ENCODE peak calls at places on chromosomes 6 and 20, in four cellular contexts. T is left ventricle myocardium inferior, W is heart right ventricle, X is esophagus squamous epithelium. M is an unnamed sample. For H3K4me1 and H3K27me3, the result is how much of the 10 kb centered on the place peaks cover.

GRCh38 chr6:136424901-136425300 is 125.3 kb downstream of the MAP7 start:
- DNase-seq in T (no peak), W (no peak), X (no peak), M (no peak)

GRCh38 chr6:98769546-98769945 is 64.8 kb upstream of the POU3F2 start:
- DNase-seq in X (no peak), W (no peak), T (no peak), M (peak)

GRCh38 chr6:110643175-110643574 is 166.8 kb upstream of the SLC22A16 start:
- DNase-seq in T (no peak), X (no peak), W (no peak), M (no peak)

GRCh38 chr6:144284753-144285547 is at the start of gene UTRN:
- DNase-seq in T (peak), X (peak), W (peak), M (peak)

GRCh38 chr6:34586327-34587040 is 30.4 kb upstream of the SPDEF start:
- DNase-seq in T (no peak), X (no peak), W (no peak), M (no peak)

GRCh38 chr20:58102252-58102651 is 126.2 kb downstream of the ANKRD60 start:
- DNase-seq in W (no peak), X (no peak), T (no peak), M (no peak)

GRCh38 chr6:21003780-21004541 is 469.7 kb downstream of the CDKAL1 start:
- DNase-seq in X (no peak), T (no peak), W (no peak), M (no peak)

GRCh38 chr6:139240161-139241010 is 51.4 kb downstream of the TXLNB start:
- DNase-seq in W (no peak), T (no peak), X (no peak), M (no peak)

GRCh38 chr6:42692151-42692911 is 30.1 kb downstream of the PRPH2 start:
- DNase-seq in W (no peak), T (no peak), X (no peak), M (no peak)

GRCh38 chr6:106446983-106447382 is 86.5 kb downstream of the CRYBG1 start:
- DNase-seq in W (no peak), X (no peak), T (no peak), M (peak)

GRCh38 chr6:16576391-16577368 is 184.6 kb downstream of the ATXN1 start:
- DNase-seq in X (no peak), T (no peak), W (no peak), M (no peak)

GRCh38 chr6:89360415-89360999 is 8.0 kb upstream of the UBE2J1 start:
- DNase-seq in T (no peak), W (no peak), X (no peak), M (no peak)

GRCh38 chr6:2739335-2739734 is 11.4 kb downstream of the MYLK4 start:
- DNase-seq in X (no peak), T (no peak), W (no peak), M (no peak)

GRCh38 chr6:24925661-24926060 is 10.1 kb downstream of the RIPOR2 start:
- DNase-seq in W (no peak), X (no peak), T (no peak), M (no peak)

GRCh38 chr6:112956696-112957525 is 609.8 kb downstream of the RFPL4B start:
- DNase-seq in X (no peak), W (no peak), T (no peak), M (no peak)

GRCh38 chr6:145731432-145731831 is 3.9 kb downstream of the EPM2A start:
- DNase-seq in T (no peak), W (no peak), X (no peak), M (no peak)

GRCh38 chr6:26045046-26045938 is 41.9 kb upstream of the HFE start:
- DNase-seq in X (peak), W (peak), T (peak), M (no peak)

GRCh38 chr6:138795809-138796469 is at the start of gene ECT2L:
- DNase-seq in X (no peak), W (peak), T (peak), M (peak)

GRCh38 chr6:96923871-96924493 is 546 bp upstream of the KLHL32 start:
- DNase-seq in X (no peak), T (no peak), W (no peak), M (peak)

GRCh38 chr6:41167173-41167963 is 4.5 kb upstream of the TREM2 start:
- DNase-seq in X (no peak), W (no peak), T (no peak), M (peak)

GRCh38 chr6:42547407-42548329 is 16.2 kb upstream of the UBR2 start:
- DNase-seq in W (peak), T (peak), X (no peak), M (peak)

GRCh38 chr6:90446164-90446563 is 140.7 kb downstream of the MAP3K7 start:
- DNase-seq in T (no peak), W (no peak), X (no peak), M (no peak)

GRCh38 chr6:95866732-95867131 is 149.0 kb upstream of the FUT9 start:
- DNase-seq in T (no peak), W (no peak), X (no peak), M (peak)

GRCh38 chr6:92708945-92709344 is 710.4 kb downstream of the EPHA7 start:
- DNase-seq in T (no peak), W (no peak), X (no peak), M (no peak)

GRCh38 chr6:90025418-90026089 is 131.3 kb downstream of the GJA10 start:
- DNase-seq in T (no peak), W (no peak), X (no peak), M (no peak)

GRCh38 chr20:58148891-58149290 is 79.6 kb downstream of the ANKRD60 start:
- DNase-seq in X (no peak), W (no peak), T (no peak), M (peak)

GRCh38 chr20:31803552-31804291 is 15.4 kb upstream of the MYLK2 start:
- DNase-seq in T (no peak), X (no peak), W (no peak), M (no peak)

GRCh38 chr6:43426928-43427405 is 374 bp upstream of the ABCC10 start:
- DNase-seq in X (no peak), T (no peak), W (no peak), M (no peak)

GRCh38 chr20:58225490-58226200 is 2.8 kb downstream of the ANKRD60 start:
- DNase-seq in X (no peak), T (no peak), W (no peak), M (no peak)

GRCh38 chr6:91713911-91714310 is 1127.0 kb upstream of the MAP3K7 start:
- DNase-seq in X (no peak), T (no peak), W (no peak), M (no peak)

GRCh38 chr20:57108742-57109141 is 157.7 kb downstream of the BMP7 start:
- DNase-seq in W (no peak), T (no peak), X (no peak), M (no peak)

GRCh38 chr6:7150381-7151064 is 42.8 kb downstream of the RREB1 start:
- DNase-seq in T (no peak), W (no peak), X (no peak), M (no peak)
- H3K4me1 ChIP-seq in T (half or more), W (half or more), X (under half), M (under half)

GRCh38 chr20:21698494-21699215 is 6.8 kb upstream of the PAX1 start:
- DNase-seq in T (no peak), X (no peak), W (no peak), M (no peak)
- H3K27me3 ChIP-seq in T (half or more), X (half or more), W (half or more), M (under half)

GRCh38 chr6:31558631-31559500 is 11.5 kb downstream of the NFKBIL1 start:
- DNase-seq in W (no peak), T (peak), X (no peak), M (no peak)

GRCh38 chr6:31556312-31556711 is 8.9 kb downstream of the NFKBIL1 start:
- DNase-seq in T (no peak), W (no peak), X (no peak), M (no peak)

GRCh38 chr6:31559606-31559957 is 12.2 kb downstream of the NFKBIL1 start:
- DNase-seq in X (no peak), W (no peak), T (no peak), M (no peak)

GRCh38 chr6:31558318-31558625 is 10.9 kb downstream of the NFKBIL1 start:
- DNase-seq in W (no peak), X (no peak), T (no peak), M (no peak)

GRCh38 chr6:31557443-31558317 is 10.3 kb downstream of the NFKBIL1 start:
- DNase-seq in T (no peak), W (no peak), X (no peak), M (no peak)
- H3K4me1 ChIP-seq in T (under half), W (half or more), X (under half), M (under half)

DNA sequence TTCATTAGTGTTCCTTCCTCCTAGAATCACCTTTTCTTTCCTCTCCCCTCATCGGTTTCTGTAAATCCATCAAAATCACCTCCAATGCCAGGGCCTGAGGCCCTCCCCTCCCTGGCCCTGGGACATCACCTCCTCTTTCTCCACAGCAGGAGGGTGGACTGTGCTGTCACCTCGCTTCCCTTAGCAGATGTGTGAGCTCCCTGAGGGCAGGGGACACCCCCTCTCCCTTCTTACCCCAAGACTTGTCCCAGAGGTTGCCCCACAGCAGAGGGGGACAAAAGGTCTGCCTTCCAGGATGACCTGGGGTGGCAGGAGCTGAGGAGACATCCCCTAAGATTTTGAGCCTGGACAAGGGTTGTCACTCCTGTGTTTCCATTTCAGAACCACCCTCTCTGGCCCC is 5.9 kb downstream of the ULBP1 start:
- DNase-seq in W (no peak), T (no peak), X (no peak), M (no peak)
- H3K27me3 ChIP-seq in W (under half), T (half or more), X (half or more), M (under half)

GRCh38 chr6:14828146-14828705 is 417.6 kb upstream of the JARID2 start:
- DNase-seq in W (no peak), X (no peak), T (no peak), M (no peak)

GRCh38 chr6:14831070-14831469 is 414.8 kb upstream of the JARID2 start:
- DNase-seq in W (no peak), T (no peak), X (no peak), M (no peak)

GRCh38 chr6:14832427-14832826 is 413.4 kb upstream of the JARID2 start:
- DNase-seq in X (no peak), T (no peak), W (no peak), M (no peak)

GRCh38 chr6:14835122-14835521 is 410.7 kb upstream of the JARID2 start:
- DNase-seq in T (no peak), X (no peak), W (no peak), M (no peak)

GRCh38 chr6:14831922-14832321 is 413.9 kb upstream of the JARID2 start:
- DNase-seq in W (no peak), X (no peak), T (no peak), M (no peak)
- H3K4me1 ChIP-seq in W (under half), X (under half), T (under half), M (under half)

DNA sequence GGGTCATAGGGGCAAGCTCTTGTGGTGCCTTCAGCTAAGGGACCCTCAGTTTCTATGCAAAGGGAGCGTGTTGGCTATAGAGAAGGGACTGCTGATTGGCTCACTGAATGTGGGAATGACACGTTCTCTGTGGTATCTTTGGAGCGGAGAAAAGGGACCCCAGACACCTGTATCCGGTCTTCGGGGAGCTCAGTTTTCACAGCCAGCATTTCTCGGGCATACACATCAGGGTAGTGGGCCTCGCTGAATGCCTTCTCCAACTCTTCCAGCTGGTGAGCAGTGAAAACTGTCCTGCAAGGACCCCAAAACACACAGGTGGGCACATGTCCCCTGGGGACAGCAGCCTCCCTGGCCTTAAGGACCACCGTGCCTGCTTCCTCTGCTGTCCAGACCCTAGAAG is 3.3 kb downstream of the VSX1 start:
- DNase-seq in T (no peak), X (no peak), W (no peak), M (no peak)
- H3K27me3 ChIP-seq in T (half or more), X (half or more), W (under half), M (under half)

GRCh38 chr6:5516036-5516435 is 254.7 kb downstream of the FARS2 start:
- DNase-seq in X (no peak), W (no peak), T (no peak), M (no peak)

GRCh38 chr6:5520796-5521195 is 259.5 kb downstream of the FARS2 start:
- DNase-seq in X (no peak), W (no peak), T (no peak), M (no peak)

GRCh38 chr6:5521322-5521721 is 260.0 kb downstream of the FARS2 start:
- DNase-seq in T (no peak), X (no peak), W (no peak), M (no peak)

GRCh38 chr6:5517781-5518180 is 256.5 kb downstream of the FARS2 start:
- DNase-seq in T (no peak), X (no peak), W (no peak), M (no peak)

DNA sequence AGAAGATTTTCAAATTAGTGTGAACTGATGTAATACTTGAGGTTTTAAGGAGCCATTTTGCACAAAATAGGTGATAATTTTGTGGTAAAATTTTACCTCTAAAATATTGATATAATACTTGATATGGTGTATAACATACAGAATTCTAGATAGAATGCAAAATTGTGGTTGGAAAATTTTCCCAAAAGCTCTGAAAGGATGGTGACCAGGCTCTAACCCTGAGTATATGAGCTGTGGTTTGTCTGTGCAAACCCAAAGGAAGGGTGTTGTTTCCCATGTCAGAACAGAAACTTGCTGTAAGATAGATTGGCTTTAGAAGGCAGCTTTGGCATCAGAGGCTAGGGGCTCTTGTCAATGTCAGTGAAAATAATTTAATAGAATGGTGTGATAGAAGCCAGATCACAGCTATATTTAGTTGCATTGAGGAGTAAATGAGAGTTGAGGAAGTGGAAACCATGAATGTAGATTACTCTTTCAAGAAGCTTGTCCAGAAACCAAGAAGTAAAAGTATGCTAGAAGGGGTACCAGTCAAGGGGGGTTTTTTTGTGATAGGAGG is 257.7 kb downstream of the FARS2 start:
- DNase-seq in T (no peak), W (no peak), X (no peak), M (no peak)
- H3K4me1 ChIP-seq in T (under half), W (under half), X (under half), M (under half)

GRCh38 chr20:50410343-50410742 is 99.8 kb upstream of the PTPN1 start:
- DNase-seq in T (no peak), W (no peak), X (no peak), M (no peak)
- H3K27me3 ChIP-seq in T (under half), W (under half), X (under half), M (under half)

GRCh38 chr6:168585441-168585840 is 144.5 kb downstream of the SMOC2 start:
- DNase-seq in W (no peak), T (no peak), X (no peak), M (no peak)

GRCh38 chr6:168583126-168583525 is 142.1 kb downstream of the SMOC2 start:
- DNase-seq in W (no peak), T (no peak), X (no peak), M (no peak)

GRCh38 chr6:168583821-168584220 is 142.8 kb downstream of the SMOC2 start:
- DNase-seq in X (no peak), T (no peak), W (no peak), M (no peak)

GRCh38 chr6:168584251-168584650 is 143.3 kb downstream of the SMOC2 start:
- DNase-seq in T (no peak), W (no peak), X (no peak), M (no peak)

DNA sequence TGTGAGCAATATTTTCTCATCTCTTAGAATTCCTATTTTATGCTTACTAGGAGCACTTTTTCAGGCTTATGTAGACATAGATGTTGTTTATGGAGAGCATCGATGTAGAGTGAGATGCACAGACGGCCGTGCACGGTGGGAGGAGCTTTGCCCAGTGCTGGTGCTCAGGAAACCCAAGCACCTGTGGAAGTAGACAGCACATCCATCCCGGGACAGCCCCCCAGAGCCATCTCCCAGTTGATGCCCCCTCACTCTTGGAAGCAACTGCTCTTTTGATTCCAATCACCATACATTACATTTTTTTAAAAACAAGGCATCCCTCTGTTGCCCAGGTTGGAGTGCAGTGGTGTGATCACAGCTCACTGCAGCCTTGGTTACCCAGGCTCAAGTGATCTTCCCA is 143.7 kb downstream of the SMOC2 start:
- DNase-seq in T (no peak), X (no peak), W (no peak), M (no peak)
- H3K4me1 ChIP-seq in T (under half), X (under half), W (under half), M (under half)

DNA sequence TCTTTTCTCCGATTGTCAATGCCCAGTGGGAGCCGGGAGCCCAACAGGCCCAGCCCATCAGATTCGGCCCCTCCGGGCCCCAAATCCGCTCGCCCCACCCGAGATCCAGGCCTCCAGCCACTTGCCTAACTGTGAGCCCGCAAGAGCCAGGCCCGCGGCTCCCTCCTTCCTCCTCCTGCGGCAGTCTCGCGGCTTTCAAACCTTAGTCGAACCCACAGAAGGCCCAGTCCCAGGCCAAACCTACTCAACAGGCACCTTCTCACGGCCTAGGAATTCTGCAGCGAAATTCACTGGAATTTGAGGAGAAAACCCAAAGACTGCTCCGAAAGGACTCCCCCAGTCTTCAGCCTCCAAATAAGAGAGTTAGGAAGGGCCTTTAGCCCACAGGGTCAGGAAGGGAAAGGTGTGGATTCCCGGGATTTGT is 2.8 kb upstream of the TFAP2A start:
- DNase-seq in X (no peak), T (no peak), W (no peak), M (no peak)
- H3K27me3 ChIP-seq in X (half or more), T (half or more), W (half or more), M (under half)